ENCODE peak calls at places on chromosomes 6 and 20, in five cellular contexts. R is CD4-positive, alpha-beta memory T cell; S is IMR-90; D is tibial artery; T is heart right ventricle. Q is an unnamed sample.

GRCh38 chr20:59258103-59258705 is 42.2 kb upstream of the EDN3 start:
- DNase-seq in R (peak; percentile 6), D (no peak), T (no peak), S (no peak), Q (no peak)

GRCh38 chr6:161181136-161181535 is 92.7 kb downstream of the AGPAT4 start:
- DNase-seq in S (no peak), R (no peak), D (no peak), T (no peak), Q (no peak)

GRCh38 chr6:162421004-162421403 is 306.6 kb downstream of the PRKN start:
- DNase-seq in R (no peak), D (no peak), S (no peak), T (no peak), Q (no peak)

GRCh38 chr6:75934643-75935472 is 137.6 kb downstream of the IMPG1 start:
- DNase-seq in T (peak; percentile 16), S (peak; percentile 79), R (peak; percentile 28), D (no peak), Q (peak; percentile 8)

GRCh38 chr20:63130654-63131577 is 85.0 kb downstream of the YTHDF1 start:
- DNase-seq in D (peak; percentile 62), R (no peak), S (no peak), T (peak; percentile 5), Q (no peak)

GRCh38 chr6:111888928-111889696 is 15.9 kb upstream of the FYN start:
- DNase-seq in T (peak; percentile 28), S (peak; percentile 30), D (no peak), R (no peak), Q (no peak)

GRCh38 chr6:118813795-118814194 is 80.2 kb upstream of the ASF1A start:
- DNase-seq in R (no peak), T (no peak), S (peak; percentile 76), D (no peak), Q (no peak)

GRCh38 chr20:54195483-54196472 is 12.1 kb upstream of the PFDN4 start:
- DNase-seq in D (no peak), T (no peak), S (no peak), R (no peak), Q (no peak)

GRCh38 chr20:35240083-35240913 is 13.8 kb downstream of the MMP24 start:
- DNase-seq in D (no peak), T (no peak), S (no peak), R (no peak), Q (no peak)

GRCh38 chr6:2739335-2739734 is 11.4 kb downstream of the MYLK4 start:
- DNase-seq in S (peak; percentile 90), T (no peak), D (no peak), R (no peak), Q (no peak)

GRCh38 chr20:52236292-52236691 is 44.7 kb upstream of the ZFP64 start:
- DNase-seq in R (no peak), T (no peak), D (no peak), S (no peak), Q (no peak)
- H3K27ac ChIP-seq in R (no peak overlapping the region), T (no peak overlapping the region), D (no peak overlapping the region), S (no peak overlapping the region), Q (no peak overlapping the region)

GRCh38 chr6:150140236-150140969 is 2.4 kb upstream of the PPP1R14C start:
- DNase-seq in T (no peak), D (no peak), S (no peak), R (no peak), Q (no peak)

GRCh38 chr6:150143521-150144293 is 863 bp downstream of the PPP1R14C start:
- DNase-seq in D (no peak), S (no peak), R (no peak), T (peak; percentile 43), Q (no peak)

GRCh38 chr6:150142304-150142656 is 564 bp upstream of the PPP1R14C start:
- DNase-seq in D (no peak), S (no peak), T (no peak), R (no peak), Q (no peak)

GRCh38 chr6:150144294-150144868 is 1.5 kb downstream of the PPP1R14C start:
- DNase-seq in R (no peak), S (no peak), T (no peak), D (no peak), Q (no peak)

GRCh38 chr6:150142657-150143501 is at the start of gene PPP1R14C:
- DNase-seq in D (no peak), R (no peak), S (no peak), T (peak; percentile 50), Q (no peak)
- H3K27ac ChIP-seq in D (peak within 1 kb of the TSS; percentile 41), R (no peak within 1 kb of the TSS), S (no peak within 1 kb of the TSS), T (peak within 1 kb of the TSS; percentile 68), Q (peak within 1 kb of the TSS; percentile 76)

GRCh38 chr6:41586564-41586963 is 40.4 kb downstream of the FOXP4 start:
- DNase-seq in T (no peak), R (no peak), S (peak; percentile 22), D (no peak), Q (no peak)

GRCh38 chr6:41589223-41589622 is 43.0 kb downstream of the FOXP4 start:
- DNase-seq in D (no peak), R (no peak), T (no peak), S (no peak), Q (no peak)

GRCh38 chr6:41585605-41586004 is 39.4 kb downstream of the FOXP4 start:
- DNase-seq in T (no peak), D (no peak), R (no peak), S (no peak), Q (no peak)

GRCh38 chr6:41588083-41588482 is 41.9 kb downstream of the FOXP4 start:
- DNase-seq in S (no peak), T (no peak), D (no peak), R (no peak), Q (no peak)

DNA sequence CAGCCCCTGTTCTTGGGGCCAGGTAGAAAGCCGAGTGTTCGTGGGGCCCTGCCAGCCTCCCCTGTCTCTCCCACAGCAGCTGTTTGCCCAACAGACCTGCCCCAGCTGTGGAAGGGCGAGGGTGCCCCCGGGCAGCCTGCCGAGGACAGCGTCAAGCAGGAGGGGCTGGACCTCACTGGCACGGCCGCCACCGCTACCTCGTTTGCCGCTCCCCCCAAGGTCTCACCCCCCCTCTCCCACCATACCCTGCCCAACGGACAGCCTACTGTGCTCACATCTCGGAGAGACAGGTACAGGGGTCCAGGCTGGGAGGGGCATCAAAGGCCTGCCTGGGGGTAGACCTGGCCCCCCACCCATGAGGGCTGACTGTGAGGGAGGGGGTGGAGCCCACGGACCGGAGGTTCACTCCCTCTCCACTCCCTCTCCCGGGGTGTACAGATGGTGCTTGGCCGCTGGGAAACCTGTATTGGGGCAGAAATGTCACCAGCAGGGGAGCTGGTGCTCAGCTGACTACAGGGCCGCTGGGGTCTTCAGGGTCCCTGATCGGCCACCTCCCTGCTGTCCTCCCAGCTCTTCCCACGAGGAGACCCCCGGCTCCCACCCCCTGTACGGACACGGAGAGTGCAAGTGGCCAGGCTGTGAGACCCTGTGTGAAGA is 41.2 kb downstream of the FOXP4 start:
- DNase-seq in S (no peak), D (no peak), T (no peak), R (no peak), Q (no peak)
- H3K27ac ChIP-seq in S (no peak overlapping the region), D (no peak overlapping the region), T (no peak overlapping the region), R (no peak overlapping the region), Q (no peak overlapping the region)

GRCh38 chr20:21360686-21361085 is 36.6 kb downstream of the NKX2-4 start:
- DNase-seq in R (no peak), D (no peak), S (peak; percentile 40), T (no peak), Q (no peak)

GRCh38 chr20:21352703-21353102 is 44.6 kb downstream of the NKX2-4 start:
- DNase-seq in D (no peak), S (peak; percentile 78), T (no peak), R (no peak), Q (no peak)

GRCh38 chr20:21353236-21353635 is 44.1 kb downstream of the NKX2-4 start:
- DNase-seq in R (no peak), T (no peak), S (peak; percentile 78), D (no peak), Q (no peak)

GRCh38 chr20:21357851-21358250 is 39.5 kb downstream of the NKX2-4 start:
- DNase-seq in R (no peak), D (no peak), S (peak; percentile 12), T (no peak), Q (no peak)

DNA sequence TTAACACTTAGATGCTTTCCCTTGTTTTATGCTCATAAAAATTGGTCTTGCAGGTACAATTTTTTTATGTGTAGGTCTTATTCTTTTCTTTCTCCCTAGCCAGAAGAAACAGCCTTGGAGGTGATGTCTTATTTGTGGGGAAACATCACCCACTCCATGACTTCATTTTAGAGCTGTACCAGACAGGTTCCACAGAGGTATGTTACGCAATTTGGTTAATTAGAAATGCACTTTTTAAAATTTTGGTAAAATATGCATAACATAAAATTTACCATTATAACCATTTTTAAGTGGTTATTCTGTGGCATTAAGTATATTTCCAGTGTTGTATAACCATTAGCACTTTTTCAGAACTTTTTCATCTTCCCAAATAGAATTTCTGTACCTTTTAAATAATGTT is 41.3 kb downstream of the NKX2-4 start:
- DNase-seq in S (no peak), R (no peak), D (no peak), T (no peak), Q (no peak)
- H3K27ac ChIP-seq in S (no peak overlapping the region), R (no peak overlapping the region), D (no peak overlapping the region), T (no peak overlapping the region), Q (no peak overlapping the region)

GRCh38 chr6:57177545-57178225 is 5.6 kb downstream of the BAG2 start:
- DNase-seq in S (peak; percentile 30), D (peak; percentile 82), R (no peak), T (peak; percentile 24), Q (no peak)
- H3K27ac ChIP-seq in S (peak overlapping the region; percentile 57), D (peak overlapping the region; percentile 90), R (no peak overlapping the region), T (peak overlapping the region; percentile 66), Q (no peak overlapping the region)

DNA sequence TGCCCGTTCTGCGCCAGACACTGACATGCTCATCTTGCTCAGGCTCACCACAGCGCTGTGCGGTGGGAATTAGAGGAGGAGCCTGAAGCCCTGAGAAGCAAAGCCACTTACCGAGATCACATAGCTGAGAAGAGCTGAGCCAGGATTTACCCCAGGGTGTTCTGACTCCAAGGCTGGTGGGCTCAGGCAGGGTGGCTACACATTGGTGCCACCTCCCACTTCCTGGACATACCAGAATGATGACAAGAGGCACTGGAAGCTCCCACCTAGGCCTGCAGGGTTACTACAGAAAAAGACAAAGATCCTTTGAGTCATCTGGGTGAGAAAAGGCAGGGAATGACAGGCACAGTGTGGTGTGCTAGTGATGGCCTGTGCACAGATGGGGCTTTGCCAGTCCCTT is 24.4 kb upstream of the FKBP1A start:
- DNase-seq in T (no peak), R (no peak), S (peak; percentile 49), D (no peak), Q (no peak)
- H3K27ac ChIP-seq in T (no peak overlapping the region), R (no peak overlapping the region), S (no peak overlapping the region), D (no peak overlapping the region), Q (peak overlapping the region; percentile 90)

GRCh38 chr6:11389977-11390376 is 147.6 kb upstream of the TMEM170B start:
- DNase-seq in D (no peak), R (no peak), T (no peak), S (no peak), Q (peak; percentile 44)
- H3K27ac ChIP-seq in D (no peak overlapping the region), R (no peak overlapping the region), T (peak overlapping the region; percentile 79), S (no peak overlapping the region), Q (no peak overlapping the region)